ENCODE peak calls at places on chromosomes 6 and 20, in five cellular contexts. One of them, this sample, is unnamed.

GRCh38 chr6:148364056-148364844 is 21.6 kb downstream of the SASH1 start:
- DNase-seq in AG09319: peak
- DNase-seq in NCI-H1436: no peak
- DNase-seq in HuH-7.5: no peak
- DNase-seq in H7: no peak
- DNase-seq in this sample: no peak

GRCh38 chr20:7841291-7841966 is 98.8 kb downstream of the HAO1 start:
- DNase-seq in AG09319: no peak
- DNase-seq in H7: no peak
- DNase-seq in HuH-7.5: no peak
- DNase-seq in NCI-H1436: no peak
- DNase-seq in this sample: no peak

GRCh38 chr20:6185268-6185667 is 62.4 kb upstream of the FERMT1 start:
- DNase-seq in AG09319: no peak
- DNase-seq in HuH-7.5: no peak
- DNase-seq in NCI-H1436: no peak
- DNase-seq in H7: no peak
- DNase-seq in this sample: no peak

GRCh38 chr6:110328231-110328630 is 29.9 kb downstream of the METTL24 start:
- DNase-seq in H7: no peak
- DNase-seq in HuH-7.5: no peak
- DNase-seq in NCI-H1436: no peak
- DNase-seq in AG09319: no peak
- DNase-seq in this sample: no peak

GRCh38 chr6:150403458-150404245 is 34.8 kb downstream of the IYD start:
- DNase-seq in NCI-H1436: no peak
- DNase-seq in AG09319: no peak
- DNase-seq in HuH-7.5: no peak
- DNase-seq in H7: no peak
- DNase-seq in this sample: no peak

GRCh38 chr20:10653593-10654288 is 20.1 kb downstream of the JAG1 start:
- DNase-seq in H7: no peak
- DNase-seq in AG09319: peak
- DNase-seq in NCI-H1436: no peak
- DNase-seq in HuH-7.5: no peak
- DNase-seq in this sample: no peak

GRCh38 chr6:28880894-28881780 is 42.6 kb downstream of the TRIM27 start:
- DNase-seq in AG09319: no peak
- DNase-seq in H7: peak
- DNase-seq in HuH-7.5: no peak
- DNase-seq in NCI-H1436: peak
- DNase-seq in this sample: peak

GRCh38 chr6:155872961-155873360 is 417.3 kb upstream of the NOX3 start:
- DNase-seq in HuH-7.5: no peak
- DNase-seq in AG09319: no peak
- DNase-seq in NCI-H1436: no peak
- DNase-seq in H7: peak
- DNase-seq in this sample: no peak

GRCh38 chr20:19212524-19213502 is at the start of gene SLC24A3:
- DNase-seq in NCI-H1436: peak
- DNase-seq in H7: peak
- DNase-seq in HuH-7.5: no peak
- DNase-seq in AG09319: peak
- DNase-seq in this sample: peak

GRCh38 chr6:170209354-170210025 is 81.4 kb downstream of the DLL1 start:
- DNase-seq in AG09319: no peak
- DNase-seq in NCI-H1436: no peak
- DNase-seq in HuH-7.5: no peak
- DNase-seq in H7: no peak
- DNase-seq in this sample: no peak

GRCh38 chr6:88919032-88919431 is 44.4 kb downstream of the RNGTT start:
- DNase-seq in HuH-7.5: no peak
- DNase-seq in AG09319: no peak
- DNase-seq in H7: no peak
- DNase-seq in NCI-H1436: no peak
- DNase-seq in this sample: no peak

GRCh38 chr20:29743101-29743931 is 1514.1 kb upstream of the DEFB115 start:
- DNase-seq in H7: peak
- DNase-seq in AG09319: no peak
- DNase-seq in NCI-H1436: no peak
- DNase-seq in HuH-7.5: no peak
- DNase-seq in this sample: no peak

GRCh38 chr20:62381202-62381797 is 5.6 kb upstream of the RPS21 start:
- DNase-seq in H7: no peak
- DNase-seq in NCI-H1436: no peak
- DNase-seq in HuH-7.5: no peak
- DNase-seq in AG09319: no peak
- DNase-seq in this sample: no peak

GRCh38 chr20:840858-841567 is 7.5 kb downstream of the FAM110A start:
- DNase-seq in H7: peak
- DNase-seq in NCI-H1436: no peak
- DNase-seq in AG09319: no peak
- DNase-seq in HuH-7.5: peak
- DNase-seq in this sample: no peak